ENCODE peak calls at places on chromosomes 4 and X, in ten cellular contexts. T is lower leg skin; P is CD4-positive, alpha-beta T cell; E is cardiac muscle cell; O is HCT116; V is mucosa of descending colon; C is Caco-2; U is astrocyte; M is pancreas; N is testis. D is an unnamed sample.
A peak's percentile ranks its signal among the peaks of the same experiment; 100 is the strongest.

GRCh38 chr4:17577660-17578481 is 873 bp downstream of the LAP3 start:
- DNase-seq in O (no peak), C (peak; percentile 42), E (peak; percentile 60), V (peak; percentile 77), M (peak; percentile 47), N (peak; percentile 61), T (peak; percentile 90), P (peak; percentile 11), U (peak; percentile 2), D (peak; percentile 42)

GRCh38 chr4:2598661-2599654 is 62.5 kb downstream of the FAM193A start:
- DNase-seq in E (no peak), U (no peak), V (no peak), M (no peak), T (peak; percentile 75), N (peak; percentile 43), P (no peak), O (no peak), C (no peak), D (no peak)

GRCh38 chrX:68876731-68877130 is 47.9 kb downstream of the EFNB1 start:
- DNase-seq in O (no peak), M (no peak), P (no peak), V (no peak), N (no peak), U (no peak), T (no peak), C (no peak), E (peak; percentile 47), D (no peak)

GRCh38 chrX:4690516-4690915 is 977.1 kb upstream of the PRKX start:
- DNase-seq in V (no peak), E (no peak), N (no peak), P (no peak), U (no peak), M (no peak), O (no peak), T (no peak), C (no peak), D (no peak)

GRCh38 chr4:119585771-119586170 is 42.8 kb downstream of the PDE5A start:
- DNase-seq in E (no peak), N (no peak), V (no peak), O (no peak), U (peak; percentile 97), M (no peak), T (no peak), P (no peak), C (no peak), D (no peak)

GRCh38 chr4:89837385-89837995 is 529 bp upstream of the SNCA start:
- DNase-seq in P (no peak), M (peak; percentile 23), N (peak; percentile 19), O (no peak), T (peak; percentile 88), C (no peak), V (no peak), U (peak; percentile 18), E (peak; percentile 65), D (no peak)

GRCh38 chr4:151804821-151805220 is 44.0 kb upstream of the GATB start:
- DNase-seq in M (no peak), P (no peak), T (no peak), U (peak; percentile 49), O (no peak), V (no peak), E (no peak), C (no peak), N (no peak), D (no peak)

GRCh38 chr4:77819409-77819835 is 254 bp upstream of the CNOT6L start:
- DNase-seq in V (peak; percentile 70), E (peak; percentile 61), P (peak; percentile 84), T (no peak), O (no peak), C (no peak), M (peak; percentile 57), N (peak; percentile 35), U (no peak), D (no peak)

GRCh38 chrX:48636776-48637175 is 39.5 kb downstream of the WDR13 start:
- DNase-seq in N (no peak), T (no peak), C (no peak), V (no peak), U (no peak), P (no peak), O (no peak), E (no peak), M (no peak), D (no peak)

GRCh38 chr4:80202190-80202711 is 4.9 kb downstream of the PRDM8 start:
- DNase-seq in U (peak; percentile 58), C (peak; percentile 64), E (peak; percentile 79), P (peak; percentile 66), M (peak; percentile 83), N (peak; percentile 84), O (no peak), T (peak; percentile 96), V (peak; percentile 89), D (peak; percentile 88)

GRCh38 chr4:61590881-61591280 is 390.8 kb downstream of the ADGRL3 start:
- DNase-seq in C (no peak), V (no peak), O (no peak), T (no peak), N (no peak), U (no peak), E (no peak), M (no peak), P (no peak), D (no peak)

GRCh38 chr4:169200361-169201030 is 70.3 kb downstream of the SH3RF1 start:
- DNase-seq in C (no peak), E (no peak), P (no peak), M (no peak), O (no peak), T (no peak), N (no peak), V (no peak), U (no peak), D (no peak)

GRCh38 chr4:150656882-150657281 is 74.9 kb downstream of the MAB21L2 start:
- DNase-seq in O (no peak), U (no peak), N (no peak), E (no peak), P (no peak), C (no peak), T (no peak), V (no peak), M (no peak), D (no peak)

GRCh38 chr4:126396121-126396520 is 1081.4 kb downstream of the FAT4 start:
- DNase-seq in E (no peak), M (no peak), U (no peak), O (no peak), P (no peak), N (no peak), T (no peak), C (no peak), V (no peak), D (no peak)

GRCh38 chr4:126395661-126396060 is 1080.9 kb downstream of the FAT4 start:
- DNase-seq in N (no peak), P (no peak), E (no peak), U (peak; percentile 29), M (no peak), T (no peak), V (no peak), C (no peak), O (no peak), D (no peak)

DNA sequence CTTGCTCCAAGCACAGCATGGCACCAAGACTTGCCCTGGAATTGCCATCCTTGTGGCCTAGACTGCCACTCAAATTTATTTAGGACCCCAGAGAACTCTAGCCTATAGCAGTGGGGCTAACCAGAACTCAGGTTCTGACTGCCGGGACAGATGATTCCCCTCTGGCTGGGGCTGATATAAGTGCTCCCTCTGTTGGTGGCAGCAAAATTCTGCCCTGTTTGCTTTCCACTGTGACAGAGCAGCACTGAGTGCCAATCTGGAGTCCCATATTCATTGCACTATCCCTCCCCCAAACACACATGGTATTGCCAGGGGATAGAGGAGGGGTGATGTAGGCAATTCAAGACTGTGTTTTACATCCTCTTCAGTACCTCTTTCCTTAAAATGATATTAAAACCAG is 1081.9 kb downstream of the FAT4 start:
- DNase-seq in M (no peak), N (no peak), U (no peak), T (no peak), V (no peak), O (no peak), P (no peak), E (no peak), C (no peak), D (no peak)
- TF ChIP-seq CTCF in M (no peak), N (no peak), U (no peak), T (no peak), V (no peak), O (peak; percentile 28), P (no peak), E (no peak), C (no peak), D (no peak)

DNA sequence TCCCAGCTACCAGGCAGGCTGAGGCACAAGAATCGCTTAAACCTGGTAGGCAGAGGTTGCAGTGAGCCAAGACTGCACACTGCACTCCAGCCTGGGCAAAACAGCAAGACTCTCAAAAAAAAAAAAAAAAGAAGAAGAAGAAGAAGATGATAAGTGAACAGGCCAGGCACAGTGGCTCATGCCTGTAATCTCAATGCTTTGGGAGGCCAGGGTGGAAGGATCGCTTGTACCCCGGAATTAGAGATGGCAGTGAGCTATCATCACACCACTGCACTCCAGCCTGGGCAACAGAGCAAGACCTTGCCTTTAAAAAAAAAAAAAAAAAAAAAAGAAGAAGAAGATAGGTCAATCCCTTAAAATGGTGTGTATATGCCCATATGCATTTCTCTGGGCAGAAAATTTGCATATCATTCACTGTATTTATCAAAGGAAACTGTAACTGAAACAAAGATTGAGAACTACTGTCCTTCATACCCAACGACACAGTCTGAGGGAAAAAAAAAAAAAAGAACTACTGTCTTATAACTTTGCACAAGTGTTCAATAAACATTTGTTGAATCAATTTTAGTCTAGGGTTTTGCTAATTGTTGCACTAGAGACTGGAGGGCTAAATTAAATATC is 2.3 kb downstream of the RFC1 start:
- DNase-seq in T (no peak), E (no peak), M (no peak), U (no peak), V (no peak), N (no peak), O (no peak), C (no peak), P (no peak), D (no peak)
- TF ChIP-seq CTCF in T (no peak), E (no peak), M (no peak), U (no peak), V (no peak), N (no peak), O (no peak), C (no peak), P (no peak), D (no peak)

DNA sequence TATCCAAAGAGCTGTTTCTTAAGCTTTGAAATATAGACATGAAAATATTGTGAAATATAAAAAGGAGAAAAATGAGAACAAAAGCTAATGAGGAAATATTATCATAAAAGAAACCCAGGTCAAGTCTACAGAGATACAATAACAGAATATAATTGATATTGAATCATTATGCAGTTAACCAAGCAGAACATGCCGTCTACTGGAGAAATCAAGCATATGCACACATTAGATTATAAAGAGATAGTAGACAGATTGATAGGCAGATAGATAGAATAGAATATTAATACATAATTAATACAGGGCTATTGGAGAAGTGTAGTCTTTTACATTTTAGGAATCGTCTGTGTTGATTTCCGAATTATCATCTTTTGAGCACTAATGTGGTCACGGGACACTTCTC is 208.5 kb downstream of the EPHA5 start:
- DNase-seq in C (no peak), E (no peak), T (no peak), V (no peak), U (no peak), O (no peak), M (no peak), N (no peak), P (no peak), D (no peak)
- TF ChIP-seq CTCF in C (no peak), E (no peak), T (no peak), V (no peak), U (no peak), O (no peak), M (no peak), N (no peak), P (no peak), D (no peak)

GRCh38 chr4:25580633-25581467 is 74.8 kb upstream of the SLC34A2 start:
- DNase-seq in U (no peak), C (no peak), T (no peak), N (no peak), E (no peak), P (no peak), O (no peak), V (no peak), M (no peak), D (no peak)
- TF ChIP-seq CTCF in U (no peak), C (no peak), T (no peak), N (no peak), E (no peak), P (no peak), O (peak; percentile 1), V (no peak), M (no peak), D (no peak)